ENCODE peak calls at places on chromosomes 7 and 10, in nine cellular contexts. One of them, this sample, is unnamed.

GRCh38 chr10:33594475-33594874 is 260.0 kb upstream of the NRP1 start:
- DNase-seq in IMR-90: no peak
- DNase-seq in Daoy: no peak
- DNase-seq in activated CD8-positive, alpha-beta memory T cell treated with anti-CD3 and anti-CD28 coated beads for 24 hours: no peak
- DNase-seq in Peyer's patch: no peak
- DNase-seq in A673: no peak
- DNase-seq in GM04504: no peak
- DNase-seq in stimulated activated CD8-positive, alpha-beta memory T cell treated with anti-CD3 and anti-CD28 coated beads, Interleukin-15, amount 100 ng/mL, for 1 hour: no peak
- DNase-seq in left ventricle myocardium inferior: no peak
- DNase-seq in this sample: no peak

GRCh38 chr7:47266799-47267198 is 315.1 kb downstream of the TNS3 start:
- DNase-seq in Daoy: no peak
- DNase-seq in GM04504: no peak
- DNase-seq in A673: no peak
- DNase-seq in IMR-90: peak; percentile 50
- DNase-seq in left ventricle myocardium inferior: no peak
- DNase-seq in activated CD8-positive, alpha-beta memory T cell treated with anti-CD3 and anti-CD28 coated beads for 24 hours: peak; percentile 28
- DNase-seq in Peyer's patch: no peak
- DNase-seq in stimulated activated CD8-positive, alpha-beta memory T cell treated with anti-CD3 and anti-CD28 coated beads, Interleukin-15, amount 100 ng/mL, for 1 hour: no peak
- DNase-seq in this sample: no peak

GRCh38 chr7:32092346-32092745 is 22.1 kb upstream of the PDE1C start:
- DNase-seq in A673: no peak
- DNase-seq in activated CD8-positive, alpha-beta memory T cell treated with anti-CD3 and anti-CD28 coated beads for 24 hours: no peak
- DNase-seq in Peyer's patch: no peak
- DNase-seq in left ventricle myocardium inferior: no peak
- DNase-seq in Daoy: no peak
- DNase-seq in IMR-90: no peak
- DNase-seq in stimulated activated CD8-positive, alpha-beta memory T cell treated with anti-CD3 and anti-CD28 coated beads, Interleukin-15, amount 100 ng/mL, for 1 hour: no peak
- DNase-seq in GM04504: no peak
- DNase-seq in this sample: no peak

GRCh38 chr7:137976700-137977099 is 25.2 kb downstream of the CREB3L2 start:
- DNase-seq in Peyer's patch: no peak
- DNase-seq in GM04504: no peak
- DNase-seq in stimulated activated CD8-positive, alpha-beta memory T cell treated with anti-CD3 and anti-CD28 coated beads, Interleukin-15, amount 100 ng/mL, for 1 hour: no peak
- DNase-seq in IMR-90: no peak
- DNase-seq in Daoy: no peak
- DNase-seq in activated CD8-positive, alpha-beta memory T cell treated with anti-CD3 and anti-CD28 coated beads for 24 hours: no peak
- DNase-seq in A673: no peak
- DNase-seq in left ventricle myocardium inferior: no peak
- DNase-seq in this sample: no peak

GRCh38 chr7:139094030-139094429 is 15.5 kb downstream of the ZC3HAV1 start:
- DNase-seq in A673: no peak
- DNase-seq in Daoy: no peak
- DNase-seq in GM04504: no peak
- DNase-seq in stimulated activated CD8-positive, alpha-beta memory T cell treated with anti-CD3 and anti-CD28 coated beads, Interleukin-15, amount 100 ng/mL, for 1 hour: no peak
- DNase-seq in IMR-90: no peak
- DNase-seq in activated CD8-positive, alpha-beta memory T cell treated with anti-CD3 and anti-CD28 coated beads for 24 hours: peak; percentile 55
- DNase-seq in left ventricle myocardium inferior: no peak
- DNase-seq in Peyer's patch: no peak
- DNase-seq in this sample: no peak

GRCh38 chr10:36675458-36675880 is 449.9 kb upstream of the ANKRD30A start:
- DNase-seq in activated CD8-positive, alpha-beta memory T cell treated with anti-CD3 and anti-CD28 coated beads for 24 hours: no peak
- DNase-seq in Peyer's patch: no peak
- DNase-seq in Daoy: peak; percentile 70
- DNase-seq in IMR-90: peak; percentile 90
- DNase-seq in A673: no peak
- DNase-seq in left ventricle myocardium inferior: no peak
- DNase-seq in stimulated activated CD8-positive, alpha-beta memory T cell treated with anti-CD3 and anti-CD28 coated beads, Interleukin-15, amount 100 ng/mL, for 1 hour: no peak
- DNase-seq in GM04504: peak; percentile 55
- DNase-seq in this sample: peak; percentile 45

GRCh38 chr7:101634196-101634717 is 5.2 kb upstream of the MYL10 start:
- DNase-seq in Daoy: no peak
- DNase-seq in A673: no peak
- DNase-seq in Peyer's patch: no peak
- DNase-seq in activated CD8-positive, alpha-beta memory T cell treated with anti-CD3 and anti-CD28 coated beads for 24 hours: no peak
- DNase-seq in stimulated activated CD8-positive, alpha-beta memory T cell treated with anti-CD3 and anti-CD28 coated beads, Interleukin-15, amount 100 ng/mL, for 1 hour: no peak
- DNase-seq in left ventricle myocardium inferior: no peak
- DNase-seq in IMR-90: no peak
- DNase-seq in GM04504: no peak
- DNase-seq in this sample: no peak

GRCh38 chr7:154744226-154744860 is 258.6 kb downstream of the PAXIP1 start:
- DNase-seq in A673: peak; percentile 64
- DNase-seq in activated CD8-positive, alpha-beta memory T cell treated with anti-CD3 and anti-CD28 coated beads for 24 hours: peak; percentile 57
- DNase-seq in IMR-90: no peak
- DNase-seq in Daoy: peak; percentile 66
- DNase-seq in left ventricle myocardium inferior: no peak
- DNase-seq in GM04504: no peak
- DNase-seq in Peyer's patch: no peak
- DNase-seq in stimulated activated CD8-positive, alpha-beta memory T cell treated with anti-CD3 and anti-CD28 coated beads, Interleukin-15, amount 100 ng/mL, for 1 hour: no peak
- DNase-seq in this sample: no peak

GRCh38 chr7:121832347-121832746 is 40.6 kb upstream of the PTPRZ1 start:
- DNase-seq in GM04504: no peak
- DNase-seq in activated CD8-positive, alpha-beta memory T cell treated with anti-CD3 and anti-CD28 coated beads for 24 hours: no peak
- DNase-seq in Peyer's patch: no peak
- DNase-seq in IMR-90: no peak
- DNase-seq in A673: no peak
- DNase-seq in Daoy: no peak
- DNase-seq in stimulated activated CD8-positive, alpha-beta memory T cell treated with anti-CD3 and anti-CD28 coated beads, Interleukin-15, amount 100 ng/mL, for 1 hour: no peak
- DNase-seq in left ventricle myocardium inferior: no peak
- DNase-seq in this sample: no peak

GRCh38 chr7:39609462-39610149 is 13.8 kb upstream of the RALA start:
- DNase-seq in A673: no peak
- DNase-seq in activated CD8-positive, alpha-beta memory T cell treated with anti-CD3 and anti-CD28 coated beads for 24 hours: peak; percentile 70
- DNase-seq in left ventricle myocardium inferior: peak; percentile 33
- DNase-seq in stimulated activated CD8-positive, alpha-beta memory T cell treated with anti-CD3 and anti-CD28 coated beads, Interleukin-15, amount 100 ng/mL, for 1 hour: no peak
- DNase-seq in IMR-90: no peak
- DNase-seq in Daoy: peak; percentile 56
- DNase-seq in GM04504: no peak
- DNase-seq in Peyer's patch: no peak
- DNase-seq in this sample: no peak

GRCh38 chr7:41030673-41031072 is 672.2 kb downstream of the INHBA start:
- DNase-seq in stimulated activated CD8-positive, alpha-beta memory T cell treated with anti-CD3 and anti-CD28 coated beads, Interleukin-15, amount 100 ng/mL, for 1 hour: no peak
- DNase-seq in A673: no peak
- DNase-seq in activated CD8-positive, alpha-beta memory T cell treated with anti-CD3 and anti-CD28 coated beads for 24 hours: no peak
- DNase-seq in Peyer's patch: no peak
- DNase-seq in left ventricle myocardium inferior: no peak
- DNase-seq in Daoy: peak; percentile 97
- DNase-seq in IMR-90: peak; percentile 42
- DNase-seq in GM04504: no peak
- DNase-seq in this sample: no peak

GRCh38 chr7:135434047-135434446 is 75.9 kb downstream of the CNOT4 start:
- DNase-seq in Peyer's patch: no peak
- DNase-seq in IMR-90: no peak
- DNase-seq in A673: no peak
- DNase-seq in left ventricle myocardium inferior: no peak
- DNase-seq in GM04504: no peak
- DNase-seq in stimulated activated CD8-positive, alpha-beta memory T cell treated with anti-CD3 and anti-CD28 coated beads, Interleukin-15, amount 100 ng/mL, for 1 hour: no peak
- DNase-seq in activated CD8-positive, alpha-beta memory T cell treated with anti-CD3 and anti-CD28 coated beads for 24 hours: no peak
- DNase-seq in Daoy: no peak
- DNase-seq in this sample: no peak

GRCh38 chr10:122198631-122199030 is 72.5 kb upstream of the BTBD16 start:
- DNase-seq in IMR-90: no peak
- DNase-seq in Peyer's patch: no peak
- DNase-seq in stimulated activated CD8-positive, alpha-beta memory T cell treated with anti-CD3 and anti-CD28 coated beads, Interleukin-15, amount 100 ng/mL, for 1 hour: no peak
- DNase-seq in Daoy: no peak
- DNase-seq in GM04504: no peak
- DNase-seq in activated CD8-positive, alpha-beta memory T cell treated with anti-CD3 and anti-CD28 coated beads for 24 hours: no peak
- DNase-seq in left ventricle myocardium inferior: peak; percentile 31
- DNase-seq in A673: no peak
- DNase-seq in this sample: no peak

GRCh38 chr10:77849039-77849664 is 77.4 kb downstream of the DLG5 start:
- DNase-seq in IMR-90: no peak
- DNase-seq in Daoy: no peak
- DNase-seq in activated CD8-positive, alpha-beta memory T cell treated with anti-CD3 and anti-CD28 coated beads for 24 hours: no peak
- DNase-seq in stimulated activated CD8-positive, alpha-beta memory T cell treated with anti-CD3 and anti-CD28 coated beads, Interleukin-15, amount 100 ng/mL, for 1 hour: no peak
- DNase-seq in A673: no peak
- DNase-seq in left ventricle myocardium inferior: no peak
- DNase-seq in Peyer's patch: no peak
- DNase-seq in GM04504: no peak
- DNase-seq in this sample: no peak